ENCODE peak calls at places on chromosomes 11 and 22, in nine cellular contexts. A is tibial nerve; Y is colonic mucosa; J is upper lobe of left lung; W is right atrium auricular region; C is kidney; I is psoas muscle; D is CD4-positive, CD25-positive, alpha-beta regulatory T cell; B is brain microvascular endothelial cell. X is an unnamed sample.

GRCh38 chr22:45218974-45219373 is 21.7 kb downstream of the KIAA0930 start:
- DNase-seq in A (no peak), Y (no peak), J (no peak), W (no peak), C (no peak), I (no peak), D (no peak), B (peak; percentile 17), X (no peak)

GRCh38 chr22:20551805-20552449 is 44.5 kb downstream of the MED15 start:
- DNase-seq in A (no peak), Y (no peak), J (no peak), W (no peak), C (no peak), I (peak; percentile 90), D (peak; percentile 36), B (no peak), X (no peak)

GRCh38 chr11:59545179-59546020 is 34.1 kb downstream of the OR4D9 start:
- DNase-seq in A (no peak), Y (no peak), J (no peak), W (no peak), C (no peak), I (no peak), D (no peak), B (peak; percentile 92), X (no peak)

GRCh38 chr11:70230151-70230839 is 27.2 kb downstream of the FADD start:
- DNase-seq in A (no peak), Y (no peak), J (no peak), W (no peak), C (no peak), I (no peak), D (no peak), B (no peak), X (no peak)

GRCh38 chr11:31254411-31254810 is 115.1 kb downstream of the DCDC1 start:
- DNase-seq in A (no peak), Y (no peak), J (no peak), W (no peak), C (no peak), I (no peak), D (no peak), B (no peak), X (no peak)

GRCh38 chr11:46352063-46352841 is 5.0 kb downstream of the DGKZ start:
- DNase-seq in A (no peak), Y (no peak), J (peak; percentile 78), W (no peak), C (peak; percentile 82), I (peak; percentile 88), D (peak; percentile 73), B (no peak), X (no peak)

GRCh38 chr11:86608251-86608799 is 64.1 kb downstream of the ME3 start:
- DNase-seq in A (peak; percentile 77), Y (peak; percentile 78), J (no peak), W (peak; percentile 72), C (peak; percentile 64), I (peak; percentile 81), D (peak; percentile 8), B (peak; percentile 58), X (peak; percentile 92)

GRCh38 chr11:47514825-47515647 is 37.9 kb downstream of the CELF1 start:
- DNase-seq in A (no peak), Y (no peak), J (no peak), W (no peak), C (no peak), I (no peak), D (no peak), B (peak; percentile 88), X (no peak)

GRCh38 chr11:75270896-75271415 is 30.4 kb downstream of the TPBGL start:
- DNase-seq in A (no peak), Y (no peak), J (no peak), W (no peak), C (peak; percentile 12), I (peak; percentile 23), D (peak; percentile 28), B (no peak), X (no peak)

GRCh38 chr11:47488674-47489394 is 39.9 kb upstream of the RAPSN start:
- DNase-seq in A (no peak), Y (peak; percentile 52), J (no peak), W (no peak), C (no peak), I (no peak), D (no peak), B (no peak), X (no peak)

GRCh38 chr11:8989411-8989810 is 14.4 kb downstream of the NRIP3 start:
- DNase-seq in A (no peak), Y (no peak), J (no peak), W (no peak), C (no peak), I (no peak), D (no peak), B (no peak), X (no peak)

GRCh38 chr11:122804161-122804560 is 34.1 kb upstream of the CRTAM start:
- DNase-seq in A (no peak), Y (no peak), J (no peak), W (no peak), C (no peak), I (no peak), D (no peak), B (peak; percentile 41), X (no peak)

GRCh38 chr11:63683133-63683991 is 2.1 kb downstream of the RTN3 start:
- DNase-seq in A (no peak), Y (peak; percentile 46), J (no peak), W (no peak), C (no peak), I (no peak), D (no peak), B (no peak), X (no peak)

GRCh38 chr11:104402812-104403521 is 239.0 kb upstream of the PDGFD start:
- DNase-seq in A (no peak), Y (no peak), J (no peak), W (no peak), C (no peak), I (no peak), D (no peak), B (no peak), X (no peak)

GRCh38 chr22:48713266-48714205 is 1114.1 kb downstream of the BRD1 start:
- DNase-seq in A (no peak), Y (no peak), J (peak; percentile 55), W (no peak), C (peak; percentile 56), I (peak; percentile 42), D (no peak), B (no peak), X (no peak)

GRCh38 chr11:67649634-67650540 is 643 bp downstream of the ACY3 start:
- DNase-seq in A (no peak), Y (peak; percentile 56), J (no peak), W (no peak), C (peak; percentile 46), I (no peak), D (no peak), B (no peak), X (no peak)
- H3K4me3 ChIP-seq in A (no peak overlapping the region), Y (peak overlapping the region; percentile 31), J (no peak overlapping the region), W (no peak overlapping the region), C (peak overlapping the region; percentile 55), I (peak overlapping the region; percentile 48), D (no peak overlapping the region), B (no peak overlapping the region), X (peak overlapping the region; percentile 32)

GRCh38 chr11:66062408-66062807 is 7.7 kb upstream of the PACS1 start:
- DNase-seq in A (no peak), Y (no peak), J (no peak), W (no peak), C (no peak), I (no peak), D (no peak), B (no peak), X (no peak)
- H3K36me3 ChIP-seq in A (peaks cover 100% of the 10 kb centered on the region), Y (peaks cover 45% of the 10 kb centered on the region), J (peaks cover 90% of the 10 kb centered on the region), W (peaks cover 97% of the 10 kb centered on the region), C (peaks cover 58% of the 10 kb centered on the region), I (peaks cover 100% of the 10 kb centered on the region), D (peaks cover 95% of the 10 kb centered on the region), B (peaks cover 91% of the 10 kb centered on the region), X (peaks cover 95% of the 10 kb centered on the region)

GRCh38 chr11:60950933-60951610 is 904 bp downstream of the SLC15A3 start:
- DNase-seq in A (no peak), Y (no peak), J (peak; percentile 92), W (no peak), C (peak; percentile 82), I (no peak), D (peak; percentile 29), B (no peak), X (no peak)
- H3K4me3 ChIP-seq in A (peak overlapping the region; percentile 30), Y (peak overlapping the region; percentile 36), J (peak overlapping the region; percentile 74), W (peak overlapping the region; percentile 56), C (peak overlapping the region; percentile 62), I (peak overlapping the region; percentile 63), D (no peak overlapping the region), B (no peak overlapping the region), X (peak overlapping the region; percentile 60)

DNA sequence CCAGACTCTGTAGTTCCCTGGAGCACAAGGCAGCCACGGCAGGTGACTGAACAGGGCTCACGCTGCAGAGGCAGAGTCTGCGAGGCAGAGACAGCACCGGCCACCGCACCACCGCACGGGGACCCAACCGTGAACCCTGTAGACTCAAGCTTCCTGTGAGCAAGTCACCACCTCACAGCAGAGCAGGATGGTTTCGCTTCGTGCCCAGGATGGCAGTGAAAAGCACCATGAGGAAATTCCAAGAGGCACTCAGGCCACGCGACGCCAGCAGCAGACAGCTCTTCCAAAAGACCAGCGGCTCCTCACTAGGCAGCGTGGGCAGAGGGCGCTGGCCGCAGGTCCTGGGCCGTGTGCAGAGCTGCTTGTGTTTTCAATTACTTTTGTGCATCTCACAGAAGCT is 24.5 kb downstream of the BRD1 start:
- DNase-seq in A (no peak), Y (no peak), J (no peak), W (no peak), C (no peak), I (no peak), D (no peak), B (no peak), X (no peak)
- H3K36me3 ChIP-seq in A (peaks cover 58% of the 10 kb centered on the region), Y (peaks cover 18% of the 10 kb centered on the region), J (peaks cover 45% of the 10 kb centered on the region), W (peaks cover 39% of the 10 kb centered on the region), C (peaks cover 11% of the 10 kb centered on the region), I (peaks cover 31% of the 10 kb centered on the region), D (peaks cover 37% of the 10 kb centered on the region), B (peaks cover 25% of the 10 kb centered on the region), X (peaks cover 61% of the 10 kb centered on the region)

X was measured in esophagus muscularis mucosa.